ENCODE peak calls at places on chromosome 3, in five cellular contexts. K is fibroblast of the aortic adventitia, C is Peyer's patch, G is endodermal cell, Q is fibroblast of lung. Z is an unnamed sample.

GRCh38 chr3:165753560-165753959 is 83.7 kb downstream of the BCHE start:
- DNase-seq in K (peak; percentile 74), C (no peak), G (no peak), Q (peak; percentile 55), Z (no peak)

GRCh38 chr3:141782386-141782932 is 19.3 kb downstream of the GRK7 start:
- DNase-seq in K (peak; percentile 50), C (no peak), G (peak; percentile 55), Q (no peak), Z (no peak)

GRCh38 chr3:194381460-194381875 is 11.9 kb upstream of the LRRC15 start:
- DNase-seq in K (no peak), C (peak; percentile 36), G (peak; percentile 71), Q (peak; percentile 18), Z (no peak)

GRCh38 chr3:24548278-24548677 is 53.6 kb upstream of the THRB start:
- DNase-seq in K (no peak), C (no peak), G (no peak), Q (peak; percentile 39), Z (no peak)

GRCh38 chr3:187064210-187065115 is 74.8 kb downstream of the RPL39L start:
- DNase-seq in K (peak; percentile 44), C (no peak), G (no peak), Q (no peak), Z (no peak)

GRCh38 chr3:73601476-73601875 is 23.3 kb downstream of the PDZRN3 start:
- DNase-seq in K (no peak), C (no peak), G (no peak), Q (no peak), Z (no peak)

GRCh38 chr3:70264122-70264780 is 48.2 kb downstream of the MDFIC2 start:
- DNase-seq in K (peak; percentile 19), C (peak; percentile 73), G (no peak), Q (peak; percentile 14), Z (no peak)

GRCh38 chr3:105359098-105359762 is 7.5 kb upstream of the ALCAM start:
- DNase-seq in K (peak; percentile 89), C (no peak), G (no peak), Q (peak; percentile 91), Z (no peak)

GRCh38 chr3:45026038-45026437 is at the start of gene CLEC3B:
- DNase-seq in K (peak; percentile 79), C (peak; percentile 62), G (no peak), Q (peak; percentile 86), Z (no peak)

GRCh38 chr3:128317101-128317697 is 149.5 kb downstream of the DNAJB8 start:
- DNase-seq in K (no peak), C (no peak), G (peak; percentile 42), Q (no peak), Z (no peak)

GRCh38 chr3:142523921-142524566 is 54.5 kb downstream of the ATR start:
- DNase-seq in K (no peak), C (no peak), G (no peak), Q (peak; percentile 22), Z (no peak)

GRCh38 chr3:69775751-69776150 is 36.5 kb downstream of the MITF start:
- DNase-seq in K (no peak), C (no peak), G (no peak), Q (no peak), Z (no peak)

GRCh38 chr3:10764314-10765051 is 51.5 kb upstream of the SLC6A11 start:
- DNase-seq in K (no peak), C (no peak), G (peak; percentile 56), Q (no peak), Z (no peak)

GRCh38 chr3:187902938-187903337 is 157.7 kb upstream of the BCL6 start:
- DNase-seq in K (no peak), C (no peak), G (no peak), Q (peak; percentile 41), Z (no peak)

GRCh38 chr3:45597166-45597565 is 2.6 kb downstream of the LIMD1 start:
- DNase-seq in K (peak; percentile 76), C (no peak), G (no peak), Q (peak; percentile 81), Z (no peak)

GRCh38 chr3:134074790-134075567 is 45.3 kb upstream of the SLCO2A1 start:
- DNase-seq in K (no peak), C (no peak), G (peak; percentile 24), Q (no peak), Z (no peak)

GRCh38 chr3:8481380-8481779 is 20.2 kb upstream of the LMCD1 start:
- DNase-seq in K (peak; percentile 53), C (no peak), G (no peak), Q (no peak), Z (no peak)
- TF ChIP-seq CTCF in K (no peak), C (no peak), G (peak; percentile 33), Q (peak; percentile 22), Z (no peak)

GRCh38 chr3:111859061-111859973 is at the start of gene PHLDB2:
- DNase-seq in K (peak; percentile 79), C (peak; percentile 73), G (peak; percentile 96), Q (peak; percentile 85), Z (peak; percentile 57)

GRCh38 chr3:111858641-111859040 is 424 bp upstream of the PHLDB2 start:
- DNase-seq in K (no peak), C (no peak), G (peak; percentile 48), Q (no peak), Z (no peak)

GRCh38 chr3:111862415-111862814 is 3.4 kb downstream of the PHLDB2 start:
- DNase-seq in K (no peak), C (no peak), G (no peak), Q (no peak), Z (no peak)

GRCh38 chr3:111861396-111861795 is 2.3 kb downstream of the PHLDB2 start:
- DNase-seq in K (peak; percentile 50), C (no peak), G (no peak), Q (peak; percentile 47), Z (no peak)

GRCh38 chr3:111859974-111860859 is 1.2 kb downstream of the PHLDB2 start:
- DNase-seq in K (peak; percentile 92), C (peak; percentile 89), G (peak; percentile 94), Q (peak; percentile 88), Z (peak; percentile 76)
- TF ChIP-seq CTCF in K (peak; percentile 70), C (no peak), G (peak; percentile 63), Q (peak; percentile 58), Z (no peak)

GRCh38 chr3:4985330-4986174 is 6.3 kb downstream of the BHLHE40 start:
- DNase-seq in K (peak; percentile 72), C (no peak), G (peak; percentile 86), Q (peak; percentile 91), Z (peak; percentile 17)
- TF ChIP-seq CTCF in K (peak; percentile 5), C (no peak), G (no peak), Q (no peak), Z (no peak)

GRCh38 chr3:55765398-55765797 is 278.3 kb upstream of the WNT5A start:
- DNase-seq in K (peak; percentile 2), C (no peak), G (no peak), Q (peak; percentile 20), Z (no peak)

GRCh38 chr3:55765906-55766701 is 279.0 kb upstream of the WNT5A start:
- DNase-seq in K (no peak), C (no peak), G (no peak), Q (no peak), Z (no peak)

GRCh38 chr3:55766753-55767152 is 279.6 kb upstream of the WNT5A start:
- DNase-seq in K (no peak), C (no peak), G (no peak), Q (no peak), Z (no peak)

GRCh38 chr3:55771503-55771902 is 284.4 kb upstream of the WNT5A start:
- DNase-seq in K (no peak), C (no peak), G (no peak), Q (no peak), Z (no peak)

DNA sequence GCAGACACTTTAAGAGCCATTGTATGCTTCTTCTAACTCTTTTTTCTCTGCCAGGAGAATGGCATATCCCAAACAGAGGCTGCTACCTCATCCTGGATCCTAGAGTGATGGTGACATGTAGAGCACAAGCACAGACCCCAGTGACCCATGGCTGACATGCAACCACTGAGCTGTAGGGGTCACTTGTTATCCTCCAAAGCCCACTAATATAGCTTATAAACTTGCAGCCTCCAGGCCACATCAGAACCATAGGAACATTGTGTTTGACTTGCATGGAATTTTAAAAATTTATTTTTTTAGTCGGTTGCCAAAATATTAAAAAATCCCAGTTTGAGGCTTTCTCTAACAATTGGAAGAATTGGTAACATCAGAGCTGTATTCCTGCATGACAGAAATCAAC is 283.0 kb upstream of the WNT5A start:
- DNase-seq in K (no peak), C (no peak), G (no peak), Q (no peak), Z (no peak)
- TF ChIP-seq CTCF in K (no peak), C (no peak), G (peak; percentile 53), Q (no peak), Z (no peak)

GRCh38 chr3:36904641-36905040 is 40.2 kb downstream of the TRANK1 start:
- DNase-seq in K (peak; percentile 32), C (no peak), G (peak; percentile 64), Q (peak; percentile 24), Z (peak; percentile 37)
- TF ChIP-seq CTCF in K (peak; percentile 53), C (peak; percentile 28), G (peak; percentile 73), Q (peak; percentile 50), Z (peak; percentile 49)

GRCh38 chr3:107855710-107856109 is 235.1 kb downstream of the CD47 start:
- DNase-seq in K (peak; percentile 19), C (no peak), G (peak; percentile 54), Q (peak; percentile 21), Z (no peak)
- TF ChIP-seq CTCF in K (peak; percentile 20), C (no peak), G (peak; percentile 66), Q (no peak), Z (peak; percentile 16)